ENCODE peak calls at places on chromosomes 13 and 19, in ten cellular contexts. G is activated CD8-positive, alpha-beta memory T cell treated with anti-CD3 and anti-CD28 coated beads for 4 hours; O is HT-29; F is omental fat pad; M is activated CD4-positive, alpha-beta T cell treated with anti-CD3 and anti-CD28 coated beads, Interleukin-2, amount 50 U/mL, for 1 hour; B is astrocyte of the cerebellum; L is fibroblast of gingiva; J is AG04450; A is left cardiac atrium; Y is DMS153. R is an unnamed sample.

GRCh38 chr13:80214521-80214941 is 126.4 kb downstream of the SPRY2 start:
- DNase-seq in G (no peak), O (peak), F (no peak), M (no peak), B (no peak), L (peak), J (peak), A (no peak), Y (no peak), R (no peak)

GRCh38 chr13:71674776-71675352 is 192.1 kb downstream of the DACH1 start:
- DNase-seq in G (no peak), O (no peak), F (no peak), M (no peak), B (no peak), L (no peak), J (no peak), A (no peak), Y (no peak), R (no peak)

GRCh38 chr13:74979703-74980102 is 502.3 kb downstream of the TBC1D4 start:
- DNase-seq in G (no peak), O (peak), F (no peak), M (no peak), B (no peak), L (no peak), J (no peak), A (no peak), Y (no peak), R (no peak)

GRCh38 chr13:105773887-105774538 is 761.4 kb downstream of the EFNB2 start:
- DNase-seq in G (no peak), O (peak), F (no peak), M (no peak), B (peak), L (no peak), J (no peak), A (no peak), Y (peak), R (no peak)

GRCh38 chr19:7255119-7255518 is 39.1 kb downstream of the INSR start:
- DNase-seq in G (no peak), O (no peak), F (no peak), M (no peak), B (no peak), L (no peak), J (no peak), A (no peak), Y (no peak), R (no peak)

GRCh38 chr19:42850981-42851717 is 28.4 kb downstream of the PSG1 start:
- DNase-seq in G (no peak), O (no peak), F (no peak), M (no peak), B (peak), L (peak), J (peak), A (peak), Y (no peak), R (peak)

GRCh38 chr19:5985098-5985783 is 7.3 kb upstream of the RANBP3 start:
- DNase-seq in G (no peak), O (no peak), F (no peak), M (no peak), B (no peak), L (no peak), J (no peak), A (no peak), Y (no peak), R (no peak)

GRCh38 chr13:109400192-109400591 is 386.2 kb downstream of the IRS2 start:
- DNase-seq in G (no peak), O (peak), F (no peak), M (no peak), B (no peak), L (no peak), J (no peak), A (peak), Y (no peak), R (no peak)

GRCh38 chr13:99162543-99162942 is 38.1 kb upstream of the UBAC2 start:
- DNase-seq in G (no peak), O (no peak), F (no peak), M (no peak), B (no peak), L (no peak), J (no peak), A (no peak), Y (no peak), R (no peak)

GRCh38 chr19:5343848-5344247 is 3.2 kb upstream of the PTPRS start:
- DNase-seq in G (no peak), O (no peak), F (no peak), M (no peak), B (no peak), L (peak), J (peak), A (no peak), Y (no peak), R (no peak)

GRCh38 chr13:44274838-44275237 is 98.8 kb upstream of the SERP2 start:
- DNase-seq in G (no peak), O (no peak), F (no peak), M (no peak), B (no peak), L (no peak), J (no peak), A (no peak), Y (no peak), R (peak)